ENCODE peak calls at places on chromosome 13, in five cellular contexts. E is cardiac fibroblast, G is HFF-Myc, N is GM13977, Z is kidney epithelial cell. W is an unnamed sample.

GRCh38 chr13:51620165-51620983 is 36.1 kb downstream of the WDFY2 start:
- DNase-seq in E (peak; percentile 27), G (no peak), N (no peak), Z (no peak), W (no peak)

GRCh38 chr13:32911506-32911905 is 104.7 kb upstream of the KL start:
- DNase-seq in E (peak; percentile 50), G (no peak), N (peak; percentile 65), Z (peak; percentile 14), W (no peak)

GRCh38 chr13:111602874-111603273 is 282.4 kb downstream of the TEX29 start:
- DNase-seq in E (no peak), G (no peak), N (no peak), Z (no peak), W (no peak)

GRCh38 chr13:27186295-27186694 is 14.7 kb upstream of the USP12 start:
- DNase-seq in E (no peak), G (no peak), N (no peak), Z (no peak), W (no peak)

GRCh38 chr13:95133498-95133897 is 167.8 kb downstream of the ABCC4 start:
- DNase-seq in E (no peak), G (no peak), N (no peak), Z (no peak), W (no peak)

GRCh38 chr13:112222971-112223370 is 153.2 kb upstream of the SPACA7 start:
- DNase-seq in E (no peak), G (no peak), N (no peak), Z (no peak), W (no peak)

GRCh38 chr13:61954092-61954491 is 538.4 kb upstream of the PCDH20 start:
- DNase-seq in E (peak; percentile 23), G (no peak), N (no peak), Z (no peak), W (no peak)

GRCh38 chr13:23790591-23791170 is 98.5 kb downstream of the MIPEP start:
- DNase-seq in E (peak; percentile 95), G (peak; percentile 89), N (no peak), Z (no peak), W (no peak)

GRCh38 chr13:24505256-24505655 is 7.3 kb downstream of the PARP4 start:
- DNase-seq in E (peak; percentile 50), G (no peak), N (no peak), Z (no peak), W (no peak)

GRCh38 chr13:47549219-47549752 is 451.8 kb downstream of the SUCLA2 start:
- DNase-seq in E (no peak), G (no peak), N (no peak), Z (no peak), W (no peak)

GRCh38 chr13:49679244-49679643 is 12.0 kb downstream of the EBPL start:
- DNase-seq in E (peak; percentile 44), G (no peak), N (peak; percentile 61), Z (no peak), W (no peak)

GRCh38 chr13:50576156-50576555 is 267.3 kb downstream of the DLEU7 start:
- DNase-seq in E (no peak), G (no peak), N (no peak), Z (no peak), W (no peak)

GRCh38 chr13:114167445-114167844 is 11.6 kb upstream of the CFAP97D2 start:
- DNase-seq in E (no peak), G (no peak), N (no peak), Z (no peak), W (no peak)

GRCh38 chr13:45878966-45879365 is 27.4 kb upstream of the SIAH3 start:
- DNase-seq in E (no peak), G (no peak), N (no peak), Z (no peak), W (no peak)

GRCh38 chr13:45876781-45877180 is 25.2 kb upstream of the SIAH3 start:
- DNase-seq in E (no peak), G (no peak), N (no peak), Z (no peak), W (no peak)

GRCh38 chr13:45882626-45883025 is 31.1 kb upstream of the SIAH3 start:
- DNase-seq in E (no peak), G (no peak), N (no peak), Z (peak; percentile 65), W (no peak)

GRCh38 chr13:45880242-45880641 is 28.7 kb upstream of the SIAH3 start:
- DNase-seq in E (no peak), G (no peak), N (no peak), Z (no peak), W (no peak)

GRCh38 chr13:45879666-45880065 is 28.1 kb upstream of the SIAH3 start:
- DNase-seq in E (no peak), G (no peak), N (no peak), Z (no peak), W (peak; percentile 53)
- TF ChIP-seq CTCF in E (peak; percentile 15), G (no peak), N (no peak), Z (peak; percentile 56), W (peak; percentile 59)

GRCh38 chr13:99610702-99611289 is 109.5 kb downstream of the TM9SF2 start:
- DNase-seq in E (no peak), G (no peak), N (no peak), Z (no peak), W (no peak)
- TF ChIP-seq CTCF in E (peak; percentile 7), G (peak; percentile 35), N (peak; percentile 4), Z (no peak), W (no peak)

GRCh38 chr13:98975822-98976261 is 2.0 kb downstream of the DOCK9 start:
- DNase-seq in E (no peak), G (no peak), N (no peak), Z (no peak), W (no peak)

GRCh38 chr13:98972627-98973026 is 5.2 kb downstream of the DOCK9 start:
- DNase-seq in E (peak; percentile 54), G (peak; percentile 43), N (no peak), Z (peak; percentile 69), W (no peak)

GRCh38 chr13:98970293-98970692 is 7.6 kb downstream of the DOCK9 start:
- DNase-seq in E (peak; percentile 5), G (no peak), N (no peak), Z (no peak), W (no peak)

GRCh38 chr13:98974053-98974452 is 3.8 kb downstream of the DOCK9 start:
- DNase-seq in E (no peak), G (no peak), N (no peak), Z (no peak), W (no peak)

GRCh38 chr13:98972059-98972458 is 5.8 kb downstream of the DOCK9 start:
- DNase-seq in E (no peak), G (no peak), N (no peak), Z (no peak), W (no peak)
- TF ChIP-seq CTCF in E (no peak), G (no peak), N (no peak), Z (no peak), W (no peak)

DNA sequence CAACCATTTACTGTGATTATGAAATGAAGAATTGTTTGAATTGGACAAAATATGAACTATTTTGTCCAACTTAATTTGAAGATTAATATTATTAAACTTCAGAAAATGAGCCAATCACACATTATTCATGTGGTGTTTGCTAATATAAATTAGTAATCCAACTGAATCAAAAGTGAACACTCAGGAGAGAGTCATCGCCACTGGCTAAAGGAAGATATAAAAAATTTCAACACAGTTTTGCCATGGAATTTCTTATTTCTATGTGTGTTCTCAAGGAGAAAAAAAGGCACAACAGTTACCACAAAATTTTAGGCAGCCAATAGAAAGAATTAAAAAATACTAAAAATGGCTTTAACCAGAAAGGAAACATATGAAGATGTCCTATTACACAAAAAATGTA is 2683.8 kb downstream of the PCDH9 start:
- DNase-seq in E (no peak), G (no peak), N (no peak), Z (no peak), W (no peak)
- TF ChIP-seq CTCF in E (no peak), G (no peak), N (no peak), Z (no peak), W (no peak)

DNA sequence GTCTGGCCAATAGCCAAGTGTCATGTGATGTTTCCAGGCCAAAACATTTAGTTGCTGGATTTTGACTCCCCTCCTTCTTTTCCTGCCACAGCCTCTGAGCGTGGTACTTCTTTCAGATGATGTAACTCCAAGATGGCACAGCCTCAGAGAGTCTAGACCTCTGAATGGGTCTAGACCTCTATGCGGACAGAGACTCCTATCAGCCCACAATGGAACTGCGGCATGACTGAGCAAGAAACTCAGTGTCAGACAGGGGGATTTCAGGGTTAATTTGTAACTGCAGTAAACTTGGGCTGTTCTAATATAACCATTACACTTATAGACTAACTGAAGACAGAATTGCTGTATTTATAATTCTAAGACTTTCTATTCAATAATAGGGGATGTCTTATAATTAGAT is 42.6 kb upstream of the ZDHHC20 start:
- DNase-seq in E (no peak), G (no peak), N (no peak), Z (no peak), W (no peak)
- TF ChIP-seq CTCF in E (no peak), G (no peak), N (peak; percentile 10), Z (peak; percentile 13), W (no peak)

GRCh38 chr13:77509221-77509620 is 26.3 kb upstream of the SCEL start:
- DNase-seq in E (peak; percentile 39), G (no peak), N (no peak), Z (peak; percentile 60), W (no peak)

GRCh38 chr13:77510156-77510555 is 25.4 kb upstream of the SCEL start:
- DNase-seq in E (no peak), G (no peak), N (no peak), Z (no peak), W (no peak)

GRCh38 chr13:77503398-77503797 is 32.1 kb upstream of the SCEL start:
- DNase-seq in E (no peak), G (no peak), N (no peak), Z (no peak), W (no peak)

GRCh38 chr13:77507931-77508776 is 27.4 kb upstream of the SCEL start:
- DNase-seq in E (peak; percentile 35), G (peak; percentile 48), N (no peak), Z (peak; percentile 78), W (no peak)

GRCh38 chr13:77506874-77507273 is 28.6 kb upstream of the SCEL start:
- DNase-seq in E (peak; percentile 1), G (no peak), N (no peak), Z (no peak), W (no peak)
- TF ChIP-seq CTCF in E (no peak), G (no peak), N (no peak), Z (peak; percentile 26), W (peak; percentile 10)

DNA sequence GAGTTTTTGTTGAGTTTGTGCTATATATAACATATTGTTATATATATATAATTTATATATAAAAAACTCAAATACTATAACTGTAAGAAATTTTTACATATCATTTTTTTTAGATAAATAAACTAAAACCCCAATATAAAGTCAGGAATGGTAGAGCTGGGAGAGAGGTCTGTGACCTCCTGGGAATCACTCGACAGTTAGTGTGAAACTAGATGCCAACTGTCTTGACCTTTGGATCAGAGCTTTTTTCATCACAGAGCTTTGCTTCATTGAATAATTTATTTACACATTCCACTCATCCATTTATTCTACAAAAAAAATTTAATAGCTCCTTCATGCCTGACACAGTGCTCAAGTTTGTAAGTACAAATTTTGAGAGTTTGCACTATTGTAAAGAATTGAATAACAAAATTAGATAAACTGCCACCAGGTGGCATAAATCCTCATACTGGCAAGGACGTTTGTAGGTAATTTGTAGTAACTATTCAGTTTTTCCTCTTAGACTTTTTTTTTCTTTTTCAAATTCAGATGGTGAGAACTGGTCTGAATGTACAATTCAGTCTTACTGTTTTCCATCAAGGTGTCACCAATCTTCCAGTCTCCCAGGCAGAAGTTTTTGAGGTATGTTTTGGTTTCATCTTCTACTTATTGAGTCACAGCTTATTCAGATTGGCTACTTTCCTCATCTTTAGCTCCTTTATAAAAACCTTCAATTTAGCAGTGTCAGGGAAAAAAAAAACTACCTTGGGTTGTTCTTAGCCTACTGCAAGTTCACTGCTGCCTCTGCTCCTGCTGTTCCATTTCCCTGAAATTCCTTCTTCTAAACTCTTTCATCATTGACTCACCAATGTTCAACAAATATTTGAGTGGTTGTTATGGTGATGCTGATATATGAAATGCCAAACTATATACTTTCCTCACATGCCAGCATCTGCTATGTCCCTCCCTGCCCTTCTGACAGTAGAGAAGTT is 28.7 kb downstream of the LACC1 start:
- DNase-seq in E (peak; percentile 72), G (peak; percentile 29), N (peak; percentile 27), Z (peak; percentile 35), W (no peak)
- TF ChIP-seq CTCF in E (no peak), G (peak; percentile 21), N (peak; percentile 25), Z (peak; percentile 29), W (peak; percentile 63)

W was measured in breast epithelium.